ENCODE peak calls at places on chromosome 19, in four cellular contexts. L is HepG2, R is H1, X is K562. S is an unnamed sample.

GRCh38 chr19:57280913-57281425 is 684 bp downstream of the ZNF460 start:
- DNase-seq in X (no peak), L (no peak), R (no peak), S (no peak)

GRCh38 chr19:41796362-41796761 is at the start of gene CEACAM3:
- DNase-seq in X (no peak), L (no peak), R (no peak), S (no peak)

GRCh38 chr19:676343-677105 is at the start of gene FSTL3:
- DNase-seq in R (no peak), X (peak; percentile 70), L (no peak), S (no peak)

GRCh38 chr19:44401108-44401786 is at the start of gene ZNF285:
- DNase-seq in R (peak; percentile 94), L (peak; percentile 84), X (peak; percentile 87), S (peak; percentile 98)

GRCh38 chr19:58544591-58545285 is 874 bp downstream of the TRIM28 start:
- DNase-seq in L (no peak), X (peak; percentile 88), R (no peak), S (peak; percentile 37)

GRCh38 chr19:41411682-41412265 is 14.2 kb downstream of the BCKDHA start:
- DNase-seq in X (no peak), R (no peak), L (no peak), S (no peak)

GRCh38 chr19:55486043-55486970 is 1.3 kb downstream of the NAT14 start:
- DNase-seq in L (no peak), R (no peak), X (no peak), S (peak; percentile 29)

GRCh38 chr19:5627395-5627904 is 4.6 kb downstream of the SAFB start:
- DNase-seq in L (no peak), X (peak; percentile 49), R (no peak), S (no peak)

GRCh38 chr19:29841559-29842367 is 30.0 kb downstream of the CCNE1 start:
- DNase-seq in R (no peak), X (no peak), L (peak; percentile 91), S (peak; percentile 19)

GRCh38 chr19:21482863-21483276 is 22.5 kb upstream of the ZNF429 start:
- DNase-seq in X (peak; percentile 32), L (peak; percentile 6), R (peak; percentile 74), S (peak; percentile 13)

GRCh38 chr19:1161716-1162115 is 12.4 kb downstream of the SBNO2 start:
- DNase-seq in X (peak; percentile 78), R (no peak), L (no peak), S (no peak)

GRCh38 chr19:16589917-16590316 is 17.7 kb upstream of the SLC35E1 start:
- DNase-seq in X (no peak), R (no peak), L (no peak), S (no peak)

GRCh38 chr19:39007096-39007495 is 25.3 kb downstream of the FBXO27 start:
- DNase-seq in L (no peak), X (no peak), R (no peak), S (no peak)

GRCh38 chr19:10299545-10300458 is 9.8 kb downstream of the ZGLP1 start:
- DNase-seq in X (peak; percentile 83), R (no peak), L (no peak), S (no peak)

GRCh38 chr19:29048873-29049272 is 164.1 kb downstream of the UQCRFS1 start:
- DNase-seq in L (no peak), X (no peak), R (no peak), S (no peak)

GRCh38 chr19:4151623-4152022 is 1.8 kb upstream of the CREB3L3 start:
- DNase-seq in X (no peak), R (no peak), L (no peak), S (no peak)

GRCh38 chr19:51479531-51480331 is 1.4 kb downstream of the CEACAM18 start:
- DNase-seq in L (no peak), R (no peak), X (no peak), S (no peak)

GRCh38 chr19:15379083-15379995 is at the start of gene AKAP8:
- DNase-seq in L (peak; percentile 96), R (peak; percentile 95), X (peak; percentile 97), S (peak; percentile 99)

GRCh38 chr19:5355076-5355475 is 14.5 kb upstream of the PTPRS start:
- DNase-seq in L (no peak), R (no peak), X (peak; percentile 24), S (no peak)

GRCh38 chr19:16527971-16528521 is 14.2 kb downstream of the CHERP start:
- DNase-seq in L (no peak), X (peak; percentile 20), R (no peak), S (peak; percentile 17)

GRCh38 chr19:19405919-19406877 is 723 bp downstream of the GATAD2A start:
- DNase-seq in X (peak; percentile 65), L (no peak), R (no peak), S (peak; percentile 52)

GRCh38 chr19:35045667-35046300 is 4.3 kb downstream of the HPN start:
- DNase-seq in X (peak; percentile 59), L (no peak), R (no peak), S (peak; percentile 24)

GRCh38 chr19:38310986-38311385 is 4.8 kb downstream of the YIF1B start:
- DNase-seq in R (no peak), L (no peak), X (no peak), S (no peak)

GRCh38 chr19:33662391-33662790 is 40.6 kb downstream of the CHST8 start:
- DNase-seq in X (no peak), L (no peak), R (no peak), S (no peak)

GRCh38 chr19:49712397-49712859 is 21.5 kb downstream of the CPT1C start:
- DNase-seq in R (peak; percentile 74), X (peak; percentile 95), L (peak; percentile 23), S (no peak)

GRCh38 chr19:48992571-48993174 is 436 bp downstream of the GYS1 start:
- DNase-seq in L (no peak), R (no peak), X (peak; percentile 43), S (no peak)

GRCh38 chr19:6103217-6103644 is 7.1 kb downstream of the RFX2 start:
- DNase-seq in X (no peak), R (no peak), L (no peak), S (peak; percentile 98)

GRCh38 chr19:13079542-13079986 is 23.1 kb downstream of the LYL1 start:
- DNase-seq in X (peak; percentile 83), R (no peak), L (no peak), S (peak; percentile 28)

GRCh38 chr19:29265436-29265835 is 52.5 kb upstream of the UQCRFS1 start:
- DNase-seq in L (no peak), R (no peak), X (no peak), S (no peak)

GRCh38 chr19:37977391-37977790 is 70.4 kb downstream of the SIPA1L3 start:
- DNase-seq in X (no peak), R (no peak), L (no peak), S (no peak)

GRCh38 chr19:36417752-36418286 is 625 bp downstream of the ZFP82 start:
- DNase-seq in R (no peak), X (peak; percentile 10), L (no peak), S (no peak)

GRCh38 chr19:5023128-5023571 is 54.2 kb downstream of the KDM4B start:
- DNase-seq in X (no peak), L (no peak), R (no peak), S (no peak)

GRCh38 chr19:42229855-42230331 is 9.8 kb downstream of the ZNF526 start:
- DNase-seq in R (no peak), L (no peak), X (no peak), S (no peak)

GRCh38 chr19:22088541-22089144 is 36.4 kb downstream of the ZNF257 start:
- DNase-seq in X (no peak), L (no peak), R (no peak), S (no peak)

GRCh38 chr19:54473071-54473941 is at the start of gene CDC42EP5:
- DNase-seq in X (peak; percentile 53), L (no peak), R (no peak), S (peak; percentile 90)

GRCh38 chr19:54470276-54470887 is 2.7 kb downstream of the CDC42EP5 start:
- DNase-seq in X (no peak), L (no peak), R (no peak), S (no peak)

GRCh38 chr19:54475706-54476105 is 2.6 kb upstream of the CDC42EP5 start:
- DNase-seq in X (peak; percentile 25), L (no peak), R (no peak), S (no peak)

GRCh38 chr19:54470991-54471782 is 1.9 kb downstream of the CDC42EP5 start:
- DNase-seq in L (no peak), X (no peak), R (no peak), S (peak; percentile 67)

GRCh38 chr19:54473983-54474382 is 887 bp upstream of the CDC42EP5 start:
- DNase-seq in R (no peak), X (no peak), L (no peak), S (no peak)
- H3K27me3 ChIP-seq in R (peaks cover 20% of the 10 kb centered on the region), X (peaks cover 13% of the 10 kb centered on the region), L (no peaks in the 10 kb centered on the region), S (no peaks in the 10 kb centered on the region)

DNA sequence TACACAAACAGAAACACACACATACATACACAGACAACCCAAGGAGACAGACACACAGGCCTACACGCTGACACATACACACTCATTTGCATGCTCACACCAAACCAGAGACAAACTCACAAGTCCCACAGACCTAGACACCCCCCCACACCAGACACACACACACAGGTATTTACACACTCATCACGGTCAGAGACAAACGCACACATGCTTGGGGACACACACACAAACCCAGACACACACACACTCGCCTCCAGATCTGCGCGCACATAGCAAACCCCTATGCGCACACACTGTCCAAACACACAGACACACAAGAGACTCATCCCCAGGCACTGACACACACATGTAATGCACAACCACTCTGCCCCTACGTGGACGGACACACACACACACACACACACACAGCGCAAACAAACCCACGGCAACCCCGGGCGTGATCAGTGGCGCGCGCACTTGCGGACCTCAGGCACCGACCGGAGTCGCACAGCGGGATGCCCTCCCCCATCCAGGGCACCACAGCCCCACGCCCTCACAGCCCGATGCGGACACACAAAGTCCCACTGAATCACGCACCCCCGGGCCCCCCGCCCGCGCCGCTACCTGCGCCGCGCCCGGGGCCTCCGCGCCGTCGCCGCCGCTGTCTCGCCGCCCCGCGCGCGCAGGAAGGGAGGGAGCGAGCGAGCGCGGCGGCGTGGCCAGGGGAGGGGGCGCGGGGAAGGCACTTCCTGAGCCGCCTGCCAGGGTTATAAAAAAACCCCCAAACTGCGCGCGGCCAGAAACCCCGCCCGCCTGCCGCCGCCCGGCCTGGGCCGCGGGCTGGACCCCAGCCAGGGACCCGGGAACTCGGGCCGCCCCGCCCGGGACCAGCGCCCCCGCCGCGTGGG is at the start of gene ADAMTS10:
- DNase-seq in R (no peak), X (peak; percentile 77), L (no peak), S (no peak)
- TF ChIP-seq JUN in R (no peak), X (no peak), L (no peak), S (no peak)

GRCh38 chr19:7701049-7701653 is 780 bp downstream of the FCER2 start:
- DNase-seq in X (no peak), L (no peak), R (no peak), S (no peak)
- H3K27me3 ChIP-seq in X (peaks cover 13% of the 10 kb centered on the region), L (no peaks in the 10 kb centered on the region), R (no peaks in the 10 kb centered on the region), S (no peaks in the 10 kb centered on the region)

GRCh38 chr19:53158119-53158656 is 665 bp downstream of the ZNF347 start:
- DNase-seq in L (no peak), X (peak; percentile 37), R (no peak), S (peak; percentile 18)
- TF ChIP-seq JUN in L (no peak), X (no peak), R (no peak), S (no peak)

S was measured in endothelial cell of umbilical vein.